ENCODE peak calls at places on chromosome 13, in four cellular contexts. S is activated T-cell treated with anti-CD3 and anti-CD28 coated beads, Interleukin-2, amount 50 U/mL, for 48 hours; Q is tibial nerve; B is anterior cingulate cortex. F is an unnamed sample.

GRCh38 chr13:61253105-61253877 is 162.4 kb downstream of the PCDH20 start:
- DNase-seq in Q (no peak), B (no peak), S (no peak), F (no peak)

GRCh38 chr13:93700115-93700514 is 473.5 kb downstream of the GPC6 start:
- DNase-seq in Q (no peak), B (no peak), S (no peak), F (no peak)

GRCh38 chr13:95335667-95336066 is 34.4 kb upstream of the ABCC4 start:
- DNase-seq in S (no peak), Q (no peak), B (no peak), F (no peak)

GRCh38 chr13:40344270-40345148 is 321.9 kb downstream of the FOXO1 start:
- DNase-seq in B (no peak), S (no peak), Q (no peak), F (peak; percentile 61)

GRCh38 chr13:45621950-45622349 is 6.4 kb upstream of the ERICH6B start:
- DNase-seq in B (no peak), S (no peak), Q (no peak), F (no peak)

GRCh38 chr13:74443623-74444022 is 309.4 kb upstream of the KLF12 start:
- DNase-seq in Q (no peak), B (no peak), S (no peak), F (no peak)

GRCh38 chr13:70613295-70613694 is 505.0 kb upstream of the KLHL1 start:
- DNase-seq in Q (no peak), S (no peak), B (no peak), F (peak; percentile 12)

GRCh38 chr13:39900106-39900750 is 244.8 kb downstream of the COG6 start:
- DNase-seq in Q (no peak), S (no peak), B (no peak), F (no peak)

GRCh38 chr13:49053215-49053614 is 77.5 kb downstream of the FNDC3A start:
- DNase-seq in B (no peak), Q (no peak), S (no peak), F (no peak)

GRCh38 chr13:36432106-36432544 is at the start of gene CCNA1:
- DNase-seq in Q (no peak), B (no peak), S (peak; percentile 34), F (no peak)

GRCh38 chr13:51005566-51005965 is 96.0 kb downstream of the RNASEH2B start:
- DNase-seq in S (no peak), Q (no peak), B (no peak), F (no peak)

GRCh38 chr13:93320942-93321341 is 94.3 kb downstream of the GPC6 start:
- DNase-seq in Q (no peak), B (no peak), S (no peak), F (no peak)

GRCh38 chr13:28357846-28358496 is 137.0 kb downstream of the FLT1 start:
- DNase-seq in B (no peak), Q (no peak), S (no peak), F (no peak)

GRCh38 chr13:33014291-33014690 is 1.9 kb upstream of the KL start:
- DNase-seq in Q (no peak), B (no peak), S (no peak), F (no peak)

GRCh38 chr13:36163809-36164308 is 32.7 kb upstream of the DCLK1 start:
- DNase-seq in S (no peak), B (no peak), Q (peak; percentile 88), F (peak; percentile 69)

GRCh38 chr13:87986639-87987250 is 315.6 kb downstream of the SLITRK5 start:
- DNase-seq in S (no peak), B (no peak), Q (no peak), F (no peak)

GRCh38 chr13:35953537-35954206 is 177.5 kb downstream of the DCLK1 start:
- DNase-seq in S (no peak), B (peak; percentile 61), Q (peak; percentile 70), F (peak; percentile 93)

GRCh38 chr13:100403675-100404074 is 184.9 kb downstream of the GGACT start:
- DNase-seq in Q (no peak), B (no peak), S (no peak), F (no peak)

GRCh38 chr13:102131246-102131645 is 270.6 kb downstream of the FGF14 start:
- DNase-seq in B (no peak), S (no peak), Q (no peak), F (no peak)

GRCh38 chr13:95496485-95496884 is 56.0 kb upstream of the CLDN10 start:
- DNase-seq in S (no peak), B (no peak), Q (no peak), F (no peak)

GRCh38 chr13:32905063-32905863 is 111.0 kb upstream of the KL start:
- DNase-seq in Q (no peak), B (no peak), S (peak; percentile 29), F (no peak)

GRCh38 chr13:109199280-109199679 is 569.9 kb downstream of the MYO16 start:
- DNase-seq in B (no peak), S (no peak), Q (no peak), F (no peak)

GRCh38 chr13:82654143-82654542 is 1228.1 kb downstream of the SLITRK1 start:
- DNase-seq in B (no peak), S (no peak), Q (no peak), F (no peak)

GRCh38 chr13:63005625-63006024 is 1590.0 kb upstream of the PCDH20 start:
- DNase-seq in S (no peak), Q (no peak), B (no peak), F (no peak)

GRCh38 chr13:49436890-49437289 is 7.0 kb downstream of the CAB39L start:
- DNase-seq in S (no peak), Q (peak; percentile 33), B (no peak), F (no peak)

GRCh38 chr13:42086582-42086981 is 38.1 kb downstream of the DGKH start:
- DNase-seq in B (no peak), S (no peak), Q (no peak), F (no peak)

GRCh38 chr13:91133941-91134772 is 213.3 kb upstream of the MIR17HG start:
- DNase-seq in B (peak; percentile 6), Q (no peak), S (peak; percentile 29), F (peak; percentile 43)

GRCh38 chr13:103430368-103430767 is 364.2 kb upstream of the SLC10A2 start:
- DNase-seq in B (no peak), S (no peak), Q (no peak), F (no peak)

GRCh38 chr13:99654076-99654475 is 152.8 kb downstream of the TM9SF2 start:
- DNase-seq in B (no peak), Q (no peak), S (no peak), F (no peak)

GRCh38 chr13:26561636-26562537 is 4.4 kb downstream of the WASF3 start:
- DNase-seq in Q (no peak), S (no peak), B (no peak), F (no peak)

GRCh38 chr13:98458431-98458830 is 118.5 kb downstream of the STK24 start:
- DNase-seq in S (no peak), Q (no peak), B (no peak), F (no peak)

GRCh38 chr13:20401958-20402856 is 123.5 kb downstream of the CRYL1 start:
- DNase-seq in B (no peak), Q (no peak), S (peak; percentile 19), F (no peak)

GRCh38 chr13:110323986-110324749 is 17.1 kb downstream of the COL4A2 start:
- DNase-seq in Q (no peak), B (no peak), S (no peak), F (no peak)

GRCh38 chr13:84126671-84127171 is 244.4 kb upstream of the SLITRK1 start:
- DNase-seq in Q (no peak), S (peak; percentile 17), B (no peak), F (peak; percentile 56)

GRCh38 chr13:99122171-99122570 is 78.5 kb upstream of the UBAC2 start:
- DNase-seq in Q (no peak), S (no peak), B (no peak), F (no peak)

GRCh38 chr13:112775791-112776279 is 86.0 kb downstream of the ATP11A start:
- DNase-seq in Q (no peak), S (no peak), B (no peak), F (no peak)

GRCh38 chr13:95441326-95441725 is 111.2 kb upstream of the CLDN10 start:
- DNase-seq in S (no peak), B (no peak), Q (no peak), F (no peak)

GRCh38 chr13:99374994-99375805 is 68.0 kb upstream of the GPR183 start:
- DNase-seq in B (no peak), Q (no peak), S (peak; percentile 29), F (no peak)

GRCh38 chr13:67158903-67159302 is 71.2 kb downstream of the PCDH9 start:
- DNase-seq in B (no peak), S (no peak), Q (no peak), F (no peak)

F was measured in NCI-H446.